ENCODE peak calls at places on chromosomes 11 and 22, in seven cellular contexts. L is OCI-LY7, X is SK-N-SH, Z is GM23248, G is hepatocyte, B is MM.1S, J is neural progenitor cell. S is an unnamed sample.

GRCh38 chr22:49113758-49114157 is 713.9 kb downstream of the BRD1 start:
- DNase-seq in X (no peak), Z (no peak), B (no peak), J (no peak), L (no peak), G (no peak), S (no peak)

GRCh38 chr11:129856036-129856435 is 39.3 kb downstream of the NFRKB start:
- DNase-seq in J (no peak), L (no peak), X (no peak), B (no peak), Z (no peak), G (no peak), S (no peak)

GRCh38 chr11:43315966-43316365 is 4.2 kb downstream of the API5 start:
- DNase-seq in J (no peak), L (no peak), X (no peak), Z (no peak), G (no peak), B (no peak), S (no peak)

GRCh38 chr22:29257751-29258181 is 10.0 kb downstream of the RHBDD3 start:
- DNase-seq in J (no peak), L (no peak), G (no peak), Z (no peak), B (no peak), X (peak), S (no peak)

GRCh38 chr11:67451658-67451976 is 912 bp downstream of the GPR152 start:
- DNase-seq in Z (no peak), B (no peak), L (no peak), J (no peak), G (no peak), X (no peak), S (no peak)

GRCh38 chr22:17350292-17350691 is 19.0 kb upstream of the CECR2 start:
- DNase-seq in G (no peak), J (no peak), L (no peak), B (no peak), X (no peak), Z (no peak), S (no peak)

GRCh38 chr11:96155627-96156378 is 187.2 kb downstream of the MAML2 start:
- DNase-seq in L (no peak), J (peak), Z (peak), B (no peak), X (peak), G (peak), S (peak)

GRCh38 chr11:69644071-69644961 is 3.4 kb downstream of the CCND1 start:
- DNase-seq in J (no peak), B (no peak), X (peak), Z (peak), G (peak), L (no peak), S (no peak)

GRCh38 chr11:66239998-66240780 is 28.2 kb upstream of the RAB1B start:
- DNase-seq in G (no peak), L (no peak), J (no peak), B (no peak), X (no peak), Z (no peak), S (no peak)

GRCh38 chr22:31754813-31755212 is 994 bp downstream of the DEPDC5 start:
- DNase-seq in B (no peak), J (no peak), G (no peak), Z (no peak), X (no peak), L (no peak), S (no peak)

GRCh38 chr11:13210424-13210823 is 67.2 kb upstream of the BMAL1 start:
- DNase-seq in Z (peak), X (peak), L (no peak), G (peak), J (peak), B (peak), S (peak)

GRCh38 chr11:76206327-76207081 is at the start of gene WNT11:
- DNase-seq in Z (peak), X (peak), L (no peak), J (peak), G (peak), B (peak), S (no peak)

GRCh38 chr11:43579171-43579918 is 101.2 kb upstream of the HSD17B12 start:
- DNase-seq in G (peak), Z (peak), L (peak), B (no peak), J (peak), X (peak), S (no peak)

GRCh38 chr11:119782673-119783072 is 53.7 kb upstream of the NECTIN1 start:
- DNase-seq in G (no peak), J (peak), X (no peak), B (peak), L (no peak), Z (peak), S (no peak)

GRCh38 chr11:19232910-19233503 is 7.7 kb downstream of the E2F8 start:
- DNase-seq in G (no peak), J (no peak), B (no peak), L (no peak), Z (peak), X (no peak), S (peak)

GRCh38 chr11:115873813-115874212 is 369.6 kb upstream of the CADM1 start:
- DNase-seq in G (no peak), X (no peak), Z (no peak), B (no peak), L (peak), J (no peak), S (no peak)

GRCh38 chr11:1205987-1206331 is 16.9 kb upstream of the MUC5B start:
- DNase-seq in Z (no peak), L (no peak), G (no peak), X (peak), J (no peak), B (no peak), S (no peak)

GRCh38 chr11:115626414-115626813 is 122.2 kb upstream of the CADM1 start:
- DNase-seq in G (no peak), L (no peak), X (no peak), Z (no peak), J (no peak), B (no peak), S (no peak)

GRCh38 chr11:75429902-75430691 is 2.9 kb downstream of the KLHL35 start:
- DNase-seq in G (peak), Z (peak), X (peak), L (no peak), B (no peak), J (peak), S (no peak)

GRCh38 chr22:45139693-45140092 is 24.0 kb upstream of the NUP50 start:
- DNase-seq in L (no peak), X (no peak), B (no peak), G (no peak), Z (no peak), J (no peak), S (no peak)

GRCh38 chr22:19843107-19843856 is 11.4 kb downstream of the GNB1L start:
- DNase-seq in J (peak), X (no peak), G (peak), Z (no peak), L (no peak), B (no peak), S (no peak)

GRCh38 chr11:71218789-71219499 is 33.4 kb downstream of the SHANK2 start:
- DNase-seq in L (no peak), Z (no peak), X (no peak), B (no peak), G (no peak), J (no peak), S (no peak)

GRCh38 chr11:18036456-18036855 is 9.6 kb downstream of the TPH1 start:
- DNase-seq in J (no peak), L (no peak), X (no peak), G (no peak), B (no peak), Z (no peak), S (no peak)

GRCh38 chr11:111265421-111265820 is 19.9 kb downstream of the POU2AF2 start:
- DNase-seq in J (no peak), Z (no peak), X (no peak), G (no peak), L (no peak), B (no peak), S (no peak)

GRCh38 chr22:33188316-33188715 is 130.1 kb upstream of the SYN3 start:
- DNase-seq in B (no peak), Z (peak), J (no peak), G (no peak), X (no peak), L (peak), S (no peak)

GRCh38 chr11:112440518-112440917 is 179.9 kb upstream of the PLET1 start:
- DNase-seq in Z (no peak), X (no peak), L (no peak), G (no peak), J (peak), B (no peak), S (peak)

GRCh38 chr22:37303821-37304274 is 21.5 kb downstream of the CYTH4 start:
- DNase-seq in J (no peak), G (peak), L (no peak), B (no peak), X (no peak), Z (peak), S (peak)

GRCh38 chr11:116867619-116868018 is 30.2 kb upstream of the APOA1 start:
- DNase-seq in G (no peak), X (no peak), Z (no peak), J (no peak), B (no peak), L (no peak), S (no peak)

GRCh38 chr11:45450189-45450588 is 164.0 kb upstream of the SYT13 start:
- DNase-seq in B (no peak), Z (peak), X (no peak), J (no peak), L (no peak), G (no peak), S (no peak)

GRCh38 chr22:44120314-44120704 is 60.4 kb upstream of the PARVG start:
- DNase-seq in B (no peak), L (no peak), J (no peak), Z (no peak), G (no peak), X (no peak), S (no peak)

GRCh38 chr11:110162216-110162615 is 69.0 kb downstream of the ZC3H12C start:
- DNase-seq in Z (peak), X (no peak), L (no peak), B (no peak), G (no peak), J (no peak), S (no peak)

GRCh38 chr11:117823294-117823940 is 1.1 kb downstream of the FXYD2 start:
- DNase-seq in G (no peak), B (no peak), L (peak), Z (no peak), J (peak), X (no peak), S (no peak)

GRCh38 chr11:131186629-131187075 is 183.8 kb upstream of the NTM start:
- DNase-seq in L (no peak), G (no peak), Z (peak), B (peak), X (no peak), J (peak), S (no peak)

GRCh38 chr11:92550411-92550810 is 325.8 kb downstream of the FAT3 start:
- DNase-seq in L (no peak), Z (no peak), G (no peak), B (no peak), J (peak), X (no peak), S (no peak)

GRCh38 chr11:57940044-57940781 is 83.5 kb upstream of the OR9Q1 start:
- DNase-seq in X (no peak), G (no peak), Z (peak), L (no peak), J (no peak), B (no peak), S (no peak)

GRCh38 chr22:22139364-22139763 is 105.2 kb upstream of the VPREB1 start:
- DNase-seq in L (no peak), Z (no peak), B (no peak), J (no peak), X (no peak), G (no peak), S (no peak)
- TF ChIP-seq EZH2phosphoT487 in L (no peak), Z (no peak), B (no peak), J (no peak), X (no peak), G (no peak), S (no peak)

GRCh38 chr22:22681221-22681739 is 36.9 kb downstream of the GGTLC2 start:
- DNase-seq in L (peak), B (no peak), G (peak), X (no peak), Z (peak), J (no peak), S (no peak)

GRCh38 chr22:22684605-22685561 is 40.5 kb downstream of the GGTLC2 start:
- DNase-seq in L (peak), X (no peak), G (peak), Z (peak), J (peak), B (peak), S (no peak)

GRCh38 chr22:22683668-22684361 is 39.4 kb downstream of the GGTLC2 start:
- DNase-seq in Z (no peak), L (no peak), X (no peak), J (no peak), B (no peak), G (no peak), S (no peak)

GRCh38 chr22:22682196-22682595 is 37.8 kb downstream of the GGTLC2 start:
- DNase-seq in L (no peak), X (no peak), Z (no peak), G (no peak), B (no peak), J (no peak), S (no peak)

DNA sequence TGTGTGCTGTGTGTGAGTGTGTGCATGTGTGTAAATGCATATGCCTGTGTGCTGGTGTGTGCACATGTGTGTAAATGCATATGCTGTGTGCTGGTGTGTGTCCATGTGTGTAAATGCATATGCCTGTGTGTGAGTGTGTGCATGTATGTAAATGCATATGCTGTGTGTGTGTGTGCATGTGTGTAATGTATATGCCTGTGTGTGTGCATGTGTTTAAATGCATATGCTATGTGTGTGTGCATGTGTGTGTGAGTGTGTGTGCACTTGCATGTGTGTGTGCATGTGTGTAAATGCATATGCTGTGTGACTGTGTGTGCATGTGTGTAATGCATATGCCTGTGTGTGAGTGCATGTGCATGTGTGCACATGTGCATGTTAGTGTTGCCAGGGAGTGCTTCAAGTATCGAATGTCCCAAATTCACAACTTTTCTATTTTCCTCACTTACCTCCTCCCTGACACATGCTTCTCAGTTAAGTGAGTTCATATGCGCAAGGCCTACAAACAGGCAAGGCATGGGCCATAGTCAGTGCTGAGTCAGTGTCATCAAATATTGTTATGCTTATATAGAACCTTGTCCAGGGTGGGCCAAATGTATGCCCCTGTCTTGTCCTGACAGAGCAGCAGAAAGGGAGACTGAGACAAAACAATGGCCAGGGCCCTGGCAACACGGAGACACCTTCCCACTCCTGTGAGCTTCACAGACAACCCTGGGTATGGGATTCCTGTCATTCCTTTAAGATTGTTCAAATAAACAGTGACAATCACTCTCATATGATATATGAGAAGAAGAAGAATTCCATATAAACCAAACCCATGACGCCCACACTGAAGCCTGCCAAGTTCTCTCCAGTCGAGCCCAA is 38.6 kb downstream of the GGTLC2 start:
- DNase-seq in B (no peak), Z (peak), X (no peak), G (no peak), J (no peak), L (no peak), S (no peak)
- TF ChIP-seq EZH2phosphoT487 in B (no peak), Z (no peak), X (no peak), G (no peak), J (no peak), L (no peak), S (no peak)

DNA sequence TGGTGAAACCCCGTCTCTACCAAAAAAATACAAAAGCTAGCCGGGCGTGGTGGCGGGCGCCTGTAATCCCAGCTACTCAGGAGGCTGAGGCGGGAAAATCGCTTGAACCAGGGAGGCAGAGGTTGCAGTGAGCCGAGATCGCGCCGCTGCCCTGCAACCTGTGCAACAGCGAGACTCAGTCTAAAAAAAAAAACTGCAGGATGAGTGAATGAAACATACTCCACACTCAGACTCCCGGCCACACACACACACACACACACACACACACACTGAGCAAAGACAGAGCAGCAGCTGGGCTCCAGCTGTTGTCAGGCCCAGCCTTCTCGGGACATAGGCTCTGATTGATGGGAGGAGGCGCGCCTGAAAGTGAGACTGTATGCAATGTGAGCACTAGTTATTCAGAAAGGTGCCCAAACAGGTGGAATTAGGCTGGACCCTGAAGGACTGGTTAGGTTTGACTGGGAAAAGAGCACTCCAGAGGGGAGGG is 1.5 kb upstream of the PLEKHA7 start:
- DNase-seq in B (peak), L (no peak), J (no peak), Z (no peak), X (peak), G (no peak), S (no peak)
- TF ChIP-seq EZH2phosphoT487 in B (no peak), L (no peak), J (no peak), Z (no peak), X (no peak), G (no peak), S (no peak)

GRCh38 chr11:7573193-7573557 is 59.4 kb downstream of the PPFIBP2 start:
- DNase-seq in B (no peak), G (no peak), J (no peak), L (no peak), Z (peak), X (no peak), S (no peak)

GRCh38 chr11:7573558-7574296 is 59.9 kb downstream of the PPFIBP2 start:
- DNase-seq in G (peak), L (no peak), X (no peak), B (no peak), J (no peak), Z (no peak), S (no peak)

GRCh38 chr11:7570938-7571337 is 57.1 kb downstream of the PPFIBP2 start:
- DNase-seq in G (no peak), L (no peak), Z (no peak), J (no peak), B (no peak), X (no peak), S (no peak)

GRCh38 chr11:7571640-7572000 is 57.8 kb downstream of the PPFIBP2 start:
- DNase-seq in G (peak), J (peak), B (peak), L (peak), Z (peak), X (peak), S (peak)

GRCh38 chr11:7572001-7572712 is 58.4 kb downstream of the PPFIBP2 start:
- DNase-seq in L (no peak), X (peak), J (no peak), B (no peak), G (peak), Z (peak), S (no peak)
- TF ChIP-seq EZH2phosphoT487 in L (no peak), X (no peak), J (no peak), B (no peak), G (no peak), Z (no peak), S (no peak)

DNA sequence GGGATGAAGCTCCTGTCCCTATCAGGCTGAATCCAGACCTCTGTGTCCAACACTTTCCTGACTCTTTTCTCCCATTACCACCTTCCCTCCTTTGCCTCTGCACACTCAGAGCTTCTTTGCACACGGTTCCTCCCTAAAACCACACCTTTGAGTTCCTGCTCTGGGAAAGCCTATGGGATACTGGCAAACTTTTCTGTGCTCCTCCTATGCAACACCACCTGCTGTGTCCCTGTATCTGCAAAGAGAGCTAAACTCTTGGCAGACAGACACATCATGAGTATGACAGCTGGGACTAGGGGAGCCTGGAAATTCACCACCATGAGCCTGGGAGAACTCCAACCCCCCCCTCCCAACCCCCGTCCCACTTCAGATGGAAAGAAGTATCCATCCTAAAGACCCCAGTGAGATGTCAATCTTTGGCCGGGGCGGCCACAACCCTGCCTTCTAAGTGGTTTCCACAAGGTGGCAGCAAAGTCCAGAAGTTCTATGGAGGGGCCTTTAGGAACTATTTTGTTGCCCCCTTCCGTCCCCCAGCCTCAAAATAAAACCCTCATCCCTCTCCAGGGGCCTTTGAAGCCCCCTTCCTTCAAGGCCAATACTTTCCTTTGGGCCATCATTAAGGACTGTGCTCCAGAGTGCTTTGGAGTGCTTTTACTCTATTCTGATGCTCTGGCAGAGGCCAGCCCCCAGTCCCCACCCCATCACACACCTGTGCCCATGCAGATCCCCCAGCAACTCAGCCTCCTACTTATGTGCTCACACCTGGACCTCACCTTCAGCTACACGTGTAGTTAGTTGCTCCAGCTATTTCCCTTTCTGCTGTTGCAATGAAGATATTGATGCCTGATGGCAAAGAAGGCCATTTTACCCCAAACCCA is 19.4 kb downstream of the HTR3A start:
- DNase-seq in B (no peak), G (peak), J (peak), X (peak), Z (peak), L (peak), S (no peak)
- TF ChIP-seq EZH2phosphoT487 in B (no peak), G (no peak), J (no peak), X (no peak), Z (no peak), L (no peak), S (no peak)

DNA sequence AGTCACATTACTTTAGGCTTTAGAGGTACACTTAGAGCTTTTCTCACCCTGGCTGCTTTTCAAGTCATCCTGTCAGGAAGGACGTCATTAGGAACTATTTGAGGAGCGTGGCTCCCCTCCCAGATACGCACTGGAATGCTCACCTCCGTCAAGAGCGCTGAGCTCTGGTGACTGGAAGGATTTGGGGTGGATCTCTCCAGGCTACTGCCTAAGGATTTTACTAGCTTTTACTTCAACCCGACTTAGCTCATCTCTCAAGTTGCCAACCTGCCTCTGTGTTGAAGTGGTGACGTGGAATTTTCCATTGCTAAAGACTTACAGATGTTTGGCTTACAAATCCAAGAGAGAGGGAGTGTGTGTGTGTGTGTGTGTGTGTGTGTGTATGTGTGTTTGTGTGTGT is 355.3 kb upstream of the CCDC90B start:
- DNase-seq in L (no peak), Z (peak), X (no peak), J (peak), G (peak), B (no peak), S (no peak)
- TF ChIP-seq EZH2phosphoT487 in L (no peak), Z (no peak), X (no peak), J (no peak), G (peak), B (no peak), S (no peak)

GRCh38 chr11:8167796-8168195 is 1.0 kb downstream of the RIC3 start:
- DNase-seq in G (peak), J (peak), L (no peak), Z (peak), X (no peak), B (no peak), S (no peak)
- TF ChIP-seq EZH2phosphoT487 in G (no peak), J (no peak), L (no peak), Z (no peak), X (no peak), B (no peak), S (no peak)

GRCh38 chr11:3367221-3367620 is 11.7 kb downstream of the ZNF195 start:
- DNase-seq in G (no peak), X (no peak), Z (peak), B (no peak), J (no peak), L (no peak), S (no peak)
- TF ChIP-seq EZH2phosphoT487 in G (no peak), X (no peak), Z (no peak), B (no peak), J (no peak), L (no peak), S (no peak)

S was measured in HCT116.